ENCODE peak calls at places on chromosomes 13 and 19, in eight cellular contexts. A, O, C, M, F, B, I and D are unnamed samples.

GRCh38 chr19:45182758-45183157 is 4.2 kb downstream of the BLOC1S3 start:
- DNase-seq in B (no peak), F (no peak), C (no peak), A (no peak), I (no peak), O (no peak), M (peak), D (no peak)

GRCh38 chr13:48595330-48596127 is 58.2 kb upstream of the CYSLTR2 start:
- DNase-seq in O (peak), A (peak), B (peak), I (peak), F (peak), M (peak), C (no peak), D (peak)

GRCh38 chr19:39679791-39680168 is 24.1 kb downstream of the LGALS16 start:
- DNase-seq in M (no peak), O (no peak), A (no peak), I (no peak), B (no peak), C (no peak), F (no peak), D (no peak)

GRCh38 chr19:21912654-21913053 is 76.7 kb upstream of the ZNF43 start:
- DNase-seq in I (peak), A (no peak), O (no peak), F (no peak), C (no peak), M (no peak), B (no peak), D (no peak)

GRCh38 chr13:51311957-51312520 is 27.5 kb upstream of the SERPINE3 start:
- DNase-seq in I (no peak), F (no peak), C (no peak), M (no peak), O (no peak), B (no peak), A (no peak), D (no peak)

GRCh38 chr13:76596216-76596615 is 290.0 kb downstream of the KCTD12 start:
- DNase-seq in I (no peak), F (peak), O (no peak), M (no peak), A (peak), C (no peak), B (no peak), D (no peak)

GRCh38 chr13:33518442-33518841 is 232.9 kb upstream of the STARD13 start:
- DNase-seq in F (no peak), B (no peak), M (no peak), C (no peak), O (no peak), I (peak), A (no peak), D (no peak)

GRCh38 chr13:53064721-53065120 is 36.1 kb downstream of the OLFM4 start:
- DNase-seq in I (peak), F (no peak), O (no peak), A (no peak), B (no peak), M (no peak), C (no peak), D (no peak)

GRCh38 chr19:4369109-4369887 is 25.9 kb downstream of the MPND start:
- DNase-seq in A (no peak), M (peak), C (peak), B (peak), F (peak), I (no peak), O (peak), D (no peak)

GRCh38 chr19:628168-628567 is 5.2 kb downstream of the POLRMT start:
- DNase-seq in C (no peak), A (no peak), I (peak), F (no peak), O (no peak), B (no peak), M (no peak), D (no peak)

GRCh38 chr13:102707465-102707864 is 12.6 kb upstream of the METTL21C start:
- DNase-seq in B (no peak), I (no peak), O (no peak), A (peak), M (no peak), C (no peak), F (peak), D (peak)

GRCh38 chr19:12364391-12365093 is 941 bp downstream of the ZNF442 start:
- DNase-seq in I (peak), M (peak), A (peak), O (no peak), B (no peak), F (peak), C (peak), D (peak)

GRCh38 chr13:43742911-43743310 is 43.9 kb downstream of the ENOX1 start:
- DNase-seq in O (no peak), C (no peak), B (no peak), A (no peak), I (no peak), F (no peak), M (no peak), D (no peak)

GRCh38 chr13:106475852-106476251 is 59.6 kb downstream of the EFNB2 start:
- DNase-seq in F (peak), C (no peak), I (no peak), O (no peak), B (peak), M (no peak), A (no peak), D (no peak)

GRCh38 chr13:29878101-29878500 is 27.7 kb upstream of the UBL3 start:
- DNase-seq in F (no peak), I (no peak), M (no peak), O (no peak), A (no peak), C (no peak), B (no peak), D (no peak)

GRCh38 chr19:49889687-49890348 is 6.9 kb downstream of the IL4I1 start:
- DNase-seq in B (peak), O (peak), A (peak), F (peak), I (no peak), M (peak), C (peak), D (peak)

GRCh38 chr19:35459414-35460082 is 11.5 kb downstream of the FFAR2 start:
- DNase-seq in M (peak), B (no peak), A (no peak), O (no peak), I (no peak), F (no peak), C (no peak), D (no peak)

GRCh38 chr13:80454245-80454644 is 113.3 kb upstream of the SPRY2 start:
- DNase-seq in B (no peak), M (no peak), C (no peak), A (peak), O (no peak), I (peak), F (peak), D (peak)

GRCh38 chr19:6551607-6552450 is 21.0 kb downstream of the TNFSF9 start:
- DNase-seq in A (no peak), M (no peak), I (peak), O (peak), C (no peak), F (peak), B (no peak), D (no peak)

GRCh38 chr13:29193083-29193482 is 372.9 kb downstream of the MTUS2 start:
- DNase-seq in A (no peak), B (no peak), F (no peak), I (no peak), M (no peak), C (no peak), O (no peak), D (no peak)

GRCh38 chr13:75226092-75226491 is 255.9 kb downstream of the TBC1D4 start:
- DNase-seq in I (no peak), F (peak), C (no peak), O (no peak), M (no peak), B (peak), A (no peak), D (no peak)
- TF ChIP-seq CTCF in I (no peak), F (no peak), C (no peak), O (no peak), M (no peak), B (no peak), A (no peak), D (no peak)

DNA sequence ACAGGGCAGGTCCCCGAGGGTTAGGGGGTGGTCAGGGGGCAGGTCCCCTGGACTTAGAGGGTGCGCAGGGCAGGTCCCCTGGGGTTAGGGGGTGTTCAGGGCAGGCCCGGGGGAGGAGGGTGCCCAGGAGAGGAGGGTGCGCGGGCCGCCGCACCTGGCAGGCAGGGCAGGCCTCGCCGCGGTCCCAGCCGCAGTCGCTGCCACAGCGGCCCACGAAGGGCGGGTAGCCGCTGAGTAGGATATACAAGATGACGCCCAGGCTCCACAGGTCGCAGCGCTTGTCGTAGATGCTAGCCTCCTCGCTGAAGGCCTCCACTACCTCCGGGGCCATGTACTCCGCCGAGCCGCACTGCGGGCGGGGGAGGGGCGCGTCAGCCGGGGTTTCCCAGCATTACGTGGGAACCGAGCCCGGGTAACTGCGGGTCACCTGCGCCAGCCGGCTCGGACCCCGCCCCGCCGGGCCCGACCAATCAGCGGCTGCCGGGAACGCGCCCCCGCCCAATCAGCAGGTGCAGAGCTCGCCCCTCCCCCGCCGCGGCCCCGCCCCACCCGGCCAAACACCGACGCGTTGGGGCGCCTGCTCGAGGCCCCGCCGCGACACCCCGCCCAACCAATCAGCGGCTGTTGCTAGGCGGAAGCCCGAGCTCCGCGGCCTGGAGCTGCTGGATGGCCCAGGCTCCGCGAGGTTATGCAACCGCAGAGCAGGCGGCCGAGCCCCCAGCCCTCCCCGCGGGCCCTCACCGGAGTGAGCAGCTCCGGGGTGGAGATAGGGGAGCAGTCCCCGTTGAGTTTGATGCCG is 9.2 kb downstream of the MKNK2 start:
- DNase-seq in O (peak), B (no peak), C (peak), I (peak), F (peak), M (peak), A (peak), D (peak)
- H3K4me3 ChIP-seq in O (peak), B (no peak), C (peak), I (no peak), F (no peak), M (peak), A (peak), D (no peak)

DNA sequence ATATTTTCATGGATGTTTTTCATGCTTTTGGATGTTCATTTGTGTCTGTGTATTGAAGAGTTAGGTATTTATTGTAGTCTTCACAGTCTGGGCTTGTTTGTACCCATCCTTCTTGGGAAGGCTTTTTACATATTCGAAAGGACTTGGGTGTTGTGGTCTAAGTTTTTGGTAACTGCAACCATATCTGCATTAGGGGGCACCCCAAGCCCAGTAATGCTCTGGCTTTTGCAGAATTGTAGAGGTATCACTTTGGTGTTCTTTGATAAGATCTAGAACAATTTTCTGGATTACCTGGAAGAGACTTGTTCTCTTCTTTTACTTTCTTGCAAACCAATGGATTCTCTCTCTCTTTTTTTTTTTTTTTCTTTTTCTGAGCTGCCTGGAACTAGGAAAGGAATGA is 581.3 kb downstream of the DACH1 start:
- DNase-seq in C (no peak), B (no peak), I (peak), A (no peak), O (no peak), F (no peak), M (no peak), D (no peak)
- TF ChIP-seq CTCF in C (no peak), B (no peak), I (peak), A (peak), O (no peak), F (peak), M (no peak), D (no peak)

DNA sequence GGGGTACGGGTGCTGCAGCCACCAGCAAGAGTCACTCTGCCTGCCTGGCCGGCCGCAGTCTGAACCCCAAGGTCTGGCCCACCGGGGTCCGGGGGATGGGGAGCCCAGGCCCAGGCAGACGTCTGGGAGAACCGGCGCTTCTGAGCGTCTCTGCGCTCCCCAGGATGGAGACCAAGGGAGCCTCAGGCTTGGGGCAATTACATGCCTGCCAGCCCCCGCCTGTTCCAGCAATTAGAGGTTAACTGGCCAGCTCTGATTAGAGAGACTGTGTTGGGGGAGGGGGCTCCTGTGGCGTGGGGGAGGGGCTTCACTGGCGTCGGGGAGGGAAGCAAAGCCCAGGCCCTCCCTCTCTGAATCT is 11.9 kb downstream of the MEIS3 start:
- DNase-seq in A (no peak), F (no peak), M (no peak), C (no peak), B (no peak), O (no peak), I (peak), D (no peak)
- H3K4me3 ChIP-seq in A (no peak), F (no peak), M (no peak), C (no peak), B (no peak), O (no peak), I (no peak), D (no peak)

DNA sequence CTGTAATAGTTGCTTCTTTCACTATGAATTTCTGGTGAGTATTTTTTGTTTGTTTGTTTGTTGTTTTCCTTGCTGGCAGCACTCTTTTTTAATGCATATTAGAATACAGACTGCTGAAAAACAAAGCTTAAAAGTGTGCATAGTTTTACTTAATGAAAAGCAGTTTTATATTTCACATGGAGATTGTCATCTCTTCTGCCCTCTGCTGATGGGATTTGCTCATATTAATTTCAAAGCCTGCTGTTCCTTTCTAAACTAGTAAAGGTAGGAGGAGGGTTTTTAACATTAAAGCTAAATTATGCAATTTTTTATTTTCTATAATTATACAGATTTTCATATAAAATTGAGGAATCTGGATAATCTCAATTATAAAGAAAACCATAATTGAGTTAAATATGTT is 692.6 kb upstream of the SLITRK1 start:
- DNase-seq in C (no peak), M (no peak), A (peak), O (no peak), F (peak), B (no peak), I (no peak), D (peak)
- TF ChIP-seq CTCF in C (no peak), M (no peak), A (peak), O (no peak), F (peak), B (peak), I (no peak), D (peak)

GRCh38 chr13:91313581-91313980 is 33.9 kb upstream of the MIR17HG start:
- DNase-seq in I (no peak), M (no peak), O (no peak), B (no peak), F (no peak), C (no peak), A (no peak), D (no peak)
- H3K4me3 ChIP-seq in I (no peak), M (no peak), O (no peak), B (no peak), F (peak), C (no peak), A (no peak), D (no peak)